ENCODE peak calls at places on chromosome 18, in four cellular contexts. J is left ventricle myocardium inferior, O is neural progenitor cell, P is psoas muscle. F is an unnamed sample. For H3K4me1, H3K9me3 and H3K27me3, the result is how much of the 10 kb centered on the place peaks cover.

GRCh38 chr18:63883617-63884016 is 3.9 kb upstream of the SERPINB2 start:
- DNase-seq in J (no peak), O (no peak), P (no peak), F (no peak)

GRCh38 chr18:70172225-70172624 is 33.3 kb downstream of the RTTN start:
- DNase-seq in O (no peak), J (no peak), P (no peak), F (no peak)

GRCh38 chr18:56358608-56359007 is 279.8 kb downstream of the TXNL1 start:
- DNase-seq in P (no peak), J (no peak), O (no peak), F (no peak)

GRCh38 chr18:32373995-32374394 is 96.7 kb downstream of the GAREM1 start:
- DNase-seq in J (no peak), P (no peak), O (no peak), F (no peak)

GRCh38 chr18:22434973-22435608 is 17.4 kb upstream of the CTAGE1 start:
- DNase-seq in O (no peak), P (no peak), J (no peak), F (no peak)

GRCh38 chr18:79547413-79548076 is 132.1 kb upstream of the CTDP1 start:
- DNase-seq in P (peak), O (no peak), J (no peak), F (peak)

GRCh38 chr18:37577051-37577611 is 11.5 kb upstream of the CELF4 start:
- DNase-seq in O (peak), J (peak), P (no peak), F (no peak)

GRCh38 chr18:43465483-43465882 is 188.2 kb upstream of the SYT4 start:
- DNase-seq in J (no peak), O (no peak), P (no peak), F (no peak)

GRCh38 chr18:12452801-12453200 is 45.1 kb downstream of the PRELID3A start:
- DNase-seq in O (no peak), P (no peak), J (no peak), F (no peak)

GRCh38 chr18:75694292-75694691 is 266.8 kb upstream of the SMIM21 start:
- DNase-seq in P (no peak), O (no peak), J (no peak), F (no peak)

GRCh38 chr18:36352384-36352783 is 54.9 kb downstream of the FHOD3 start:
- DNase-seq in J (no peak), P (no peak), O (no peak), F (peak)

GRCh38 chr18:1394966-1395365 is 490.3 kb downstream of the ADCYAP1 start:
- DNase-seq in O (no peak), P (no peak), J (no peak), F (no peak)

GRCh38 chr18:33467531-33467930 is 27.0 kb upstream of the CCDC178 start:
- DNase-seq in J (no peak), O (no peak), P (no peak), F (no peak)

GRCh38 chr18:46070683-46071614 is 1.1 kb downstream of the PSTPIP2 start:
- DNase-seq in O (no peak), P (no peak), J (no peak), F (no peak)

GRCh38 chr18:13563390-13563805 is 163.0 kb downstream of the FAM210A start:
- DNase-seq in P (no peak), O (no peak), J (no peak), F (no peak)

GRCh38 chr18:63366270-63366990 is 576 bp downstream of the KDSR start:
- DNase-seq in P (peak), J (peak), O (peak), F (peak)

GRCh38 chr18:35588995-35589394 is 7.5 kb downstream of the GALNT1 start:
- DNase-seq in O (peak), J (no peak), P (no peak), F (no peak)

GRCh38 chr18:23992119-23992940 is 22.2 kb upstream of the TTC39C start:
- DNase-seq in P (no peak), J (peak), O (no peak), F (peak)
- H3K4me1 ChIP-seq in P (under half), J (under half), O (under half), F (under half)

DNA sequence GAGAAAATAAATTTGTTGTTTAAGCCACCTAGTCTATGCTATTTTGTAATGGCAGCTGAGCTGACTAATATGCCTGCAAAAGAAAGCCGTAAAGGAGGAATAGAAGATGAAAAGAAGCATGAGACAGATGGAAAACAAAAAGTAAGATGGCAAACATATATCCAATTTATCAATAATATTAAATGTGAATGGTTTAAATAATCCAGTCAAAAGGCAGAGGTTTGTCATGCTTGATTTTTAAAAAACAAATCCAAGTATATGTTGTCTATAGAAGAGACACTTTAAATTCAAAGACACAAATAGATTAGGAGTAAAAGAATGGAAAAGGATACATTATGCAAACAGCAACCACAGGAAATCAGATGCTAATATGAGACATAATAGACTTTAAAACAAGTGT is 35.4 kb upstream of the EMILIN2 start:
- DNase-seq in P (no peak), O (no peak), J (no peak), F (no peak)
- H3K9me3 ChIP-seq in P (under half), O (under half), J (half or more), F (under half)

GRCh38 chr18:10705291-10705690 is 179.5 kb downstream of the NAPG start:
- DNase-seq in O (no peak), J (no peak), P (no peak), F (no peak)

GRCh38 chr18:10705786-10706185 is 180.0 kb downstream of the NAPG start:
- DNase-seq in P (no peak), O (peak), J (no peak), F (no peak)

GRCh38 chr18:10707294-10707693 is 181.5 kb downstream of the NAPG start:
- DNase-seq in O (no peak), J (no peak), P (no peak), F (no peak)

DNA sequence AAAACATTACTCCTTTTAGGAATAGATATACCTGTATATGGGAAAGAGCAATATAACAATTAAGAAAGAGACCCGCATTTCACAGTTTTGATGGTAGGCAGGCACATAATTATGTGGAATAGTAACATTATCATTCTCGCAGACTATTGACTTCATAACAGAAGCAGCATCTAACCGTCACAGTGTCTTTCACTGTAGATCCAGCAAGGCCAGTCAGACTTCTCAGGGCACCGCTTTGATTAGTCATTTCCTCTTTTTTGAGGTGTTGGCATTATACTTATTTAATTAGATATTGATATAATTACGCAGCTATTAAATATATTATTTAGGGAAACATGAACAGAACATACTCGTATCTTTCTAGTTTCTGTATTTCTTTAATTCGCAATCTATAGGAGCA is 176.4 kb downstream of the NAPG start:
- DNase-seq in P (no peak), O (no peak), J (no peak), F (no peak)
- H3K27me3 ChIP-seq in P (under half), O (under half), J (under half), F (under half)

GRCh38 chr18:24014986-24015896 is 687 bp downstream of the TTC39C start:
- DNase-seq in O (peak), J (peak), P (peak), F (peak)
- H3K4me1 ChIP-seq in O (under half), J (under half), P (under half), F (under half)

GRCh38 chr18:50457639-50458038 is 82.8 kb downstream of the SKA1 start:
- DNase-seq in P (no peak), O (no peak), J (no peak), F (no peak)
- H3K9me3 ChIP-seq in P (under half), O (under half), J (under half), F (under half)

F was measured in aorta.